ENCODE peak calls at places on chromosomes 2 and 18, in seven cellular contexts. Z is brain pericyte, T is posterior cingulate gyrus, R is cardiac fibroblast, S is hypothalamus, M is A549, D is H4. A is an unnamed sample.
A peak's percentile ranks its signal among the peaks of the same experiment; 100 is the strongest.

GRCh38 chr2:27920148-27920885 is 29.8 kb downstream of the BABAM2 start:
- DNase-seq in T (no peak), Z (peak; percentile 41), M (peak; percentile 90), R (peak; percentile 91), D (no peak), S (no peak), A (no peak)

GRCh38 chr2:177314194-177314593 is 49.7 kb upstream of the NFE2L2 start:
- DNase-seq in M (no peak), D (peak; percentile 76), T (no peak), Z (peak; percentile 29), R (peak; percentile 90), S (no peak), A (peak; percentile 84)

GRCh38 chr2:118723394-118723793 is 124.1 kb downstream of the EN1 start:
- DNase-seq in R (peak; percentile 64), M (no peak), T (no peak), Z (no peak), D (no peak), S (no peak), A (no peak)

GRCh38 chr2:13669607-13670006 is 952.9 kb downstream of the TRIB2 start:
- DNase-seq in T (no peak), M (no peak), Z (no peak), D (no peak), S (no peak), R (no peak), A (no peak)

GRCh38 chr2:160576054-160576499 is 82.5 kb upstream of the RBMS1 start:
- DNase-seq in Z (peak; percentile 24), M (peak; percentile 52), T (no peak), D (no peak), R (peak; percentile 83), S (no peak), A (peak; percentile 56)

GRCh38 chr18:3595282-3596273 is 145.6 kb downstream of the TGIF1 start:
- DNase-seq in M (peak; percentile 83), Z (no peak), S (no peak), T (no peak), D (peak; percentile 88), R (peak; percentile 95), A (peak; percentile 95)

GRCh38 chr18:43279015-43279758 is 1.9 kb upstream of the SYT4 start:
- DNase-seq in R (peak; percentile 49), T (no peak), D (peak; percentile 12), M (peak; percentile 33), S (no peak), Z (no peak), A (no peak)

GRCh38 chr2:43009448-43009847 is 217.0 kb downstream of the ZFP36L2 start:
- DNase-seq in Z (peak; percentile 56), D (no peak), S (no peak), R (no peak), M (no peak), T (no peak), A (no peak)

GRCh38 chr2:182581196-182581935 is 134.7 kb upstream of the DNAJC10 start:
- DNase-seq in R (peak; percentile 17), T (no peak), D (no peak), M (no peak), Z (no peak), S (no peak), A (no peak)

GRCh38 chr18:23238152-23238531 is 102.9 kb downstream of the CABLES1 start:
- DNase-seq in R (peak; percentile 91), D (peak; percentile 63), Z (no peak), S (no peak), M (no peak), T (no peak), A (peak; percentile 82)

GRCh38 chr2:116810645-116811044 is 1003.8 kb upstream of the DDX18 start:
- DNase-seq in Z (no peak), M (no peak), S (no peak), D (no peak), R (no peak), T (no peak), A (peak; percentile 48)

GRCh38 chr2:205699554-205700289 is 17.4 kb downstream of the NRP2 start:
- DNase-seq in T (no peak), D (no peak), Z (no peak), M (no peak), S (no peak), R (no peak), A (no peak)

GRCh38 chr18:31741096-31741735 is 19.5 kb downstream of the SLC25A52 start:
- DNase-seq in M (peak; percentile 27), Z (no peak), R (peak; percentile 59), T (peak; percentile 29), S (no peak), D (peak; percentile 28), A (no peak)

GRCh38 chr2:241149675-241149924 is 328 bp upstream of the PASK start:
- DNase-seq in S (no peak), T (no peak), R (no peak), Z (no peak), D (no peak), M (no peak), A (no peak)

GRCh38 chr2:41101281-41101680 is 649.4 kb upstream of the SLC8A1 start:
- DNase-seq in R (no peak), T (no peak), M (no peak), D (peak; percentile 69), S (no peak), Z (no peak), A (no peak)

GRCh38 chr18:26757263-26758019 is 108.1 kb downstream of the AQP4 start:
- DNase-seq in M (peak; percentile 67), Z (no peak), R (no peak), D (no peak), T (no peak), S (no peak), A (no peak)

GRCh38 chr2:10494351-10495066 is 46.4 kb upstream of the ODC1 start:
- DNase-seq in M (no peak), S (no peak), T (no peak), Z (no peak), R (no peak), D (no peak), A (no peak)

GRCh38 chr2:190950566-190950991 is 63.4 kb downstream of the STAT1 start:
- DNase-seq in R (no peak), T (no peak), M (no peak), S (no peak), D (no peak), Z (no peak), A (no peak)

GRCh38 chr2:145655366-145655765 is 1135.4 kb upstream of the ZEB2 start:
- DNase-seq in D (no peak), T (no peak), S (no peak), R (no peak), Z (no peak), M (no peak), A (no peak)

GRCh38 chr2:191316246-191316645 is 71.0 kb downstream of the MYO1B start:
- DNase-seq in Z (no peak), R (no peak), T (no peak), D (no peak), S (no peak), M (no peak), A (peak; percentile 68)

GRCh38 chr2:39281391-39281790 is 37.6 kb upstream of the CDKL4 start:
- DNase-seq in D (no peak), M (no peak), Z (no peak), T (no peak), S (no peak), R (no peak), A (no peak)

GRCh38 chr2:152890746-152891145 is 172.3 kb downstream of the ARL6IP6 start:
- DNase-seq in Z (no peak), R (no peak), T (no peak), D (no peak), S (no peak), M (no peak), A (no peak)

GRCh38 chr2:134722728-134723127 is 3.9 kb upstream of the TMEM163 start:
- DNase-seq in M (no peak), R (no peak), D (no peak), Z (no peak), S (no peak), T (no peak), A (no peak)